ENCODE peak calls at places on chromosomes 13 and 19, in six cellular contexts. Y, X, N, L, H and Z are unnamed samples.

GRCh38 chr19:42290523-42291436 is 11.2 kb upstream of the PRR19 start:
- DNase-seq in Y (no peak), L (no peak), H (no peak), N (no peak), X (no peak), Z (no peak)

GRCh38 chr13:52010890-52011689 is at the start of gene ATP7B:
- DNase-seq in L (no peak), X (no peak), H (no peak), N (no peak), Y (no peak), Z (no peak)

GRCh38 chr13:112704634-112705145 is 14.9 kb downstream of the ATP11A start:
- DNase-seq in L (no peak), N (no peak), H (no peak), X (no peak), Y (no peak), Z (no peak)

GRCh38 chr13:50410921-50411712 is 395.9 kb downstream of the KCNRG start:
- DNase-seq in H (peak), N (no peak), X (peak), Y (peak), L (peak), Z (no peak)

GRCh38 chr19:47267350-47267759 is 7.3 kb upstream of the INAFM1 start:
- DNase-seq in H (no peak), X (no peak), Y (no peak), L (no peak), N (peak), Z (no peak)

GRCh38 chr13:74151859-74152258 is 17.7 kb upstream of the KLF12 start:
- DNase-seq in Y (no peak), H (no peak), L (no peak), N (no peak), X (no peak), Z (no peak)

GRCh38 chr19:14554382-14554812 is 17.5 kb downstream of the NDUFB7 start:
- DNase-seq in L (no peak), H (no peak), Y (peak), N (peak), X (no peak), Z (no peak)

GRCh38 chr19:32566246-32566830 is 14.7 kb upstream of the PDCD5 start:
- DNase-seq in L (peak), N (no peak), Y (no peak), X (no peak), H (no peak), Z (no peak)

GRCh38 chr13:50130686-50131051 is 115.4 kb downstream of the KCNRG start:
- DNase-seq in N (no peak), Y (peak), X (no peak), H (no peak), L (peak), Z (no peak)

GRCh38 chr13:74819549-74819948 is 662.4 kb downstream of the TBC1D4 start:
- DNase-seq in L (no peak), X (no peak), Y (no peak), H (no peak), N (no peak), Z (no peak)

GRCh38 chr19:2333027-2333806 is 4.7 kb downstream of the SPPL2B start:
- DNase-seq in X (no peak), L (no peak), Y (no peak), H (no peak), N (peak), Z (no peak)

GRCh38 chr19:49106648-49107135 is 7.5 kb upstream of the LIN7B start:
- DNase-seq in N (peak), Y (peak), X (peak), H (no peak), L (peak), Z (peak)

GRCh38 chr13:30408319-30409101 is 13.8 kb upstream of the UBE2L5 start:
- DNase-seq in Y (peak), L (peak), N (peak), X (no peak), H (peak), Z (peak)

GRCh38 chr13:62829476-62829875 is 1413.8 kb upstream of the PCDH20 start:
- DNase-seq in N (no peak), L (no peak), X (no peak), Y (no peak), H (no peak), Z (no peak)

GRCh38 chr19:50191270-50191669 is 12.2 kb upstream of the MYH14 start:
- DNase-seq in H (no peak), L (no peak), X (no peak), N (no peak), Y (no peak), Z (no peak)

GRCh38 chr13:113581871-113582270 is 2.7 kb upstream of the TFDP1 start:
- DNase-seq in X (no peak), H (no peak), Y (no peak), L (no peak), N (no peak), Z (no peak)

GRCh38 chr19:49489601-49490167 is 2.3 kb downstream of the RPL13A start:
- DNase-seq in L (no peak), X (no peak), Y (no peak), N (no peak), H (no peak), Z (no peak)

GRCh38 chr13:91368101-91368500 is 20.6 kb downstream of the MIR17HG start:
- DNase-seq in L (no peak), N (no peak), Y (no peak), X (no peak), H (no peak), Z (no peak)

GRCh38 chr13:60329221-60329983 is 67.6 kb upstream of the TDRD3 start:
- DNase-seq in Y (peak), H (no peak), X (no peak), L (peak), N (peak), Z (peak)

GRCh38 chr19:37401078-37401477 is 30.2 kb downstream of the ZNF527 start:
- DNase-seq in X (no peak), L (no peak), N (no peak), Y (no peak), H (no peak), Z (no peak)

GRCh38 chr13:29572575-29572974 is 22.9 kb downstream of the SLC7A1 start:
- DNase-seq in Y (no peak), H (no peak), N (no peak), L (no peak), X (no peak), Z (no peak)

GRCh38 chr19:290539-291521 is at the start of gene PLPP2:
- DNase-seq in H (no peak), N (peak), Y (no peak), L (peak), X (no peak), Z (no peak)

GRCh38 chr13:112450567-112451240 is 74.5 kb downstream of the SPACA7 start:
- DNase-seq in N (no peak), L (no peak), X (no peak), Y (no peak), H (no peak), Z (no peak)

GRCh38 chr19:56712609-56713008 is 41.1 kb upstream of the ZNF835 start:
- DNase-seq in Y (no peak), X (no peak), L (no peak), H (no peak), N (peak), Z (no peak)
- H3K4me3 ChIP-seq in Y (no peak), X (no peak), L (no peak), H (no peak), N (no peak), Z (no peak)

GRCh38 chr19:35033067-35034004 is 3.1 kb downstream of the SCN1B start:
- DNase-seq in H (no peak), L (no peak), Y (no peak), X (no peak), N (no peak), Z (no peak)

GRCh38 chr19:35032356-35032865 is 2.1 kb downstream of the SCN1B start:
- DNase-seq in X (no peak), N (no peak), H (no peak), Y (no peak), L (no peak), Z (no peak)

GRCh38 chr19:35029737-35030256 is 473 bp upstream of the SCN1B start:
- DNase-seq in N (no peak), Y (no peak), L (no peak), X (no peak), H (no peak), Z (no peak)

GRCh38 chr19:35030257-35031071 is at the start of gene SCN1B:
- DNase-seq in H (no peak), Y (peak), X (no peak), N (peak), L (peak), Z (no peak)

GRCh38 chr19:35031072-35031881 is 1.0 kb downstream of the SCN1B start:
- DNase-seq in L (peak), X (no peak), H (no peak), N (no peak), Y (peak), Z (no peak)
- H3K4me3 ChIP-seq in L (peak), X (peak), H (peak), N (no peak), Y (peak), Z (no peak)

GRCh38 chr19:11905928-11906327 is 18.3 kb downstream of the ZNF69 start:
- DNase-seq in L (no peak), N (no peak), X (no peak), Y (no peak), H (no peak), Z (no peak)
- H3K4me3 ChIP-seq in L (no peak), N (no peak), X (no peak), Y (peak), H (peak), Z (no peak)

GRCh38 chr13:105165449-105166125 is 1369.9 kb downstream of the EFNB2 start:
- DNase-seq in Y (no peak), N (no peak), H (no peak), L (no peak), X (no peak), Z (peak)
- H3K4me3 ChIP-seq in Y (no peak), N (no peak), H (no peak), L (no peak), X (no peak), Z (no peak)

GRCh38 chr19:54201980-54202379 is 1.3 kb downstream of the RPS9 start:
- DNase-seq in H (no peak), N (no peak), X (no peak), Y (no peak), L (no peak), Z (no peak)

GRCh38 chr19:54206030-54206830 is 5.6 kb downstream of the RPS9 start:
- DNase-seq in X (no peak), H (no peak), N (no peak), L (no peak), Y (no peak), Z (no peak)

GRCh38 chr19:54206831-54207177 is 6.1 kb downstream of the RPS9 start:
- DNase-seq in H (no peak), X (no peak), N (no peak), L (no peak), Y (no peak), Z (no peak)

GRCh38 chr19:54203151-54203611 is 2.5 kb downstream of the RPS9 start:
- DNase-seq in H (no peak), X (no peak), L (peak), N (peak), Y (peak), Z (no peak)

DNA sequence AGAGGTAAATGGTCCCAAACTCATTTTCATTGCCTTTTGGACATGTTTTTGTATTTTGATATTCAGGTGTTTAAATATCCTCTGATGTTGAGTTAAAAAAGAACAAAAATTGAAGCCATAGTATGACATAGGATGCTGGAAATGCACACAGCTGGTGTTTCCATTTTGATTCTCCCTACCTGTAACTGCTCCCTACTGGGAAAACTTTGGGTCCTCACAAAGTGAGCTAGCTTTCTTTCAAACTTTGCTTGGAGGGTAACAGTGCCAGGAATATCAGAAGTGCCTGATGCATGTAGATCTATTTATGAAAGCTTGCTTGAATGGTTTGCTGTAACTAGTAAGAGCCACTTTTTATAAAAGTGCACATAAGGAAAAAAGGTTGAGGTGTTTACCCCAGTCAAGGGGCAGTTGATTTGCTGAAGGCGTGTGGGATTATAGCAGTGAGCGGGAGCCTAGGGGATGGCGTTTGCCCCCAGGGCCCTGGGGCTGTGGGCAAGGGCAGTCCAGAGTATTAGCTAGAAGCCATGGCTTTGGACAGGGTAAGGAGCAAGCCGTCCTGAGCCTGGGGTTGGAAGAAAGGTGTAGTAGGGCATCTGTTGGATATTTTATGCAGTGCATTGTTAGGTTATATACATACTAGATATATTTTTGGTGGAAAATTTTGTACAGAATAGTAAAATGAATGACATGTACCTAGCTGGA is 4.3 kb downstream of the RPS9 start:
- DNase-seq in H (no peak), L (no peak), X (no peak), Y (no peak), N (no peak), Z (no peak)
- H3K4me3 ChIP-seq in H (no peak), L (no peak), X (no peak), Y (peak), N (no peak), Z (no peak)

GRCh38 chr19:38617283-38617763 is 430 bp downstream of the MAP4K1 start:
- DNase-seq in L (no peak), N (no peak), X (no peak), H (no peak), Y (no peak), Z (no peak)
- H3K4me3 ChIP-seq in L (no peak), N (no peak), X (no peak), H (peak), Y (no peak), Z (peak)

DNA sequence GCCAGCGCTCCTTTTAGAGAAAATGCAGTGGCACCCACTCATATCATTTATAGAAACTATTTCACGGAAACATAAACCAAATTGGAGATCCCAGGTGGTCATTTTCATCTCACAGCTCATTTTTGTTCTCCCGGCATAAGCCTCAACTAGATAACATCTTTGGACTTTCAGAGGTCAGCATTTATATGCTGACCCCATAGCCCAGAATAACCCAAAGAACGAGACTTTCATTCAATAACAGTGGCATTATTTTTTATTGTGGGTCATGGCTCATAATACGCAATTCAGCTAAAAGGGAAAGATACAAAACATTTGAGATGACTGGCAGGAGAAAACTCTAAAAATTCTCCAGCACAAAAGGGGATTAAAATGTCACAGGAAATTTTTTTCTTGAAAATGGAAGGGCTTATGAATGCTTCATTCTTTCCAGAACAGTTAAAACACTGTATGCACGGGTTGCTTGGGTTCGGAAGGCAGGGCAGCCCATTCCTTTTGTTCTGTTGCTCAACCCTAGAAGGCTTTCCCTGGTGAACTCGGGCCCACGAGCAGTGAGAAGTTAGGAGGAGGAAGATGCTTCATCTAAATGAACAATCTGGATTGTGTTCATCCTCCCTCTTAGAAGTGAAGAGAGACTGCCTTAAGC is 24.0 kb downstream of the STARD13 start:
- DNase-seq in L (no peak), X (no peak), N (no peak), Y (no peak), H (no peak), Z (no peak)
- H3K4me3 ChIP-seq in L (no peak), X (no peak), N (no peak), Y (no peak), H (no peak), Z (no peak)

GRCh38 chr19:56369886-56370676 is 23.3 kb downstream of the ZNF582 start:
- DNase-seq in Y (no peak), X (no peak), H (no peak), N (no peak), L (no peak), Z (no peak)
- H3K4me3 ChIP-seq in Y (no peak), X (no peak), H (no peak), N (no peak), L (no peak), Z (no peak)